ENCODE peak calls at places on chromosomes 3 and 15, in five cellular contexts. S, Q, L, B and H are unnamed samples.

GRCh38 chr3:32544894-32545293 is 25.8 kb downstream of the DYNC1LI1 start:
- DNase-seq in S (no peak), Q (no peak), L (no peak), B (no peak), H (no peak)

GRCh38 chr3:19702416-19703078 is 231.5 kb downstream of the EFHB start:
- DNase-seq in S (no peak), Q (no peak), L (no peak), B (no peak), H (no peak)

GRCh38 chr15:64010719-64011118 is 35.6 kb downstream of the DAPK2 start:
- DNase-seq in S (peak; percentile 94), Q (peak; percentile 95), L (peak; percentile 62), B (no peak), H (no peak)

GRCh38 chr3:194450341-194450740 is 36.5 kb downstream of the ATP13A3 start:
- DNase-seq in S (no peak), Q (peak; percentile 61), L (no peak), B (no peak), H (no peak)

GRCh38 chr3:147654827-147655226 is 245.7 kb downstream of the ZIC1 start:
- DNase-seq in S (no peak), Q (no peak), L (no peak), B (no peak), H (no peak)

GRCh38 chr3:114219741-114220140 is 17.6 kb downstream of the ZNF80 start:
- DNase-seq in S (no peak), Q (no peak), L (no peak), B (no peak), H (no peak)

GRCh38 chr15:70166506-70167087 is 68.9 kb upstream of the TLE3 start:
- DNase-seq in S (no peak), Q (no peak), L (no peak), B (no peak), H (no peak)

GRCh38 chr15:26713498-26713897 is 59.4 kb downstream of the GABRB3 start:
- DNase-seq in S (no peak), Q (no peak), L (no peak), B (no peak), H (no peak)

GRCh38 chr3:172646439-172647015 is 64.3 kb downstream of the NCEH1 start:
- DNase-seq in S (no peak), Q (no peak), L (no peak), B (no peak), H (no peak)

GRCh38 chr3:47261301-47261700 is 21.3 kb downstream of the KIF9 start:
- DNase-seq in S (no peak), Q (peak; percentile 43), L (no peak), B (no peak), H (no peak)

GRCh38 chr3:101674518-101674917 is 2.4 kb downstream of the ZBTB11 start:
- DNase-seq in S (no peak), Q (no peak), L (no peak), B (no peak), H (no peak)

GRCh38 chr15:93880358-93880757 is 351.0 kb upstream of the MCTP2 start:
- DNase-seq in S (no peak), Q (no peak), L (no peak), B (no peak), H (no peak)

GRCh38 chr15:23564798-23565394 is 578 bp upstream of the MKRN3 start:
- DNase-seq in S (no peak), Q (no peak), L (no peak), B (peak; percentile 12), H (no peak)

GRCh38 chr15:98734472-98735284 is 86.3 kb downstream of the IGF1R start:
- DNase-seq in S (no peak), Q (peak; percentile 26), L (no peak), B (peak; percentile 57), H (no peak)

GRCh38 chr3:106333911-106334618 is 465.3 kb upstream of the CBLB start:
- DNase-seq in S (no peak), Q (peak; percentile 92), L (no peak), B (no peak), H (no peak)

GRCh38 chr15:40072216-40072990 is 33.4 kb upstream of the SRP14 start:
- DNase-seq in S (no peak), Q (no peak), L (no peak), B (no peak), H (no peak)

GRCh38 chr3:50122071-50122470 is 33.1 kb upstream of the SEMA3F start:
- DNase-seq in S (no peak), Q (peak; percentile 14), L (no peak), B (no peak), H (no peak)
- TF ChIP-seq CTCF in S (no peak), Q (peak; percentile 29), L (no peak), B (no peak), H (no peak)

GRCh38 chr3:81245043-81245442 is 516.4 kb downstream of the GBE1 start:
- DNase-seq in S (no peak), Q (no peak), L (no peak), B (no peak), H (no peak)

GRCh38 chr3:81237193-81237592 is 524.3 kb downstream of the GBE1 start:
- DNase-seq in S (no peak), Q (no peak), L (no peak), B (no peak), H (no peak)

GRCh38 chr3:81245505-81245904 is 515.9 kb downstream of the GBE1 start:
- DNase-seq in S (no peak), Q (no peak), L (no peak), B (no peak), H (no peak)

GRCh38 chr3:81244196-81244595 is 517.2 kb downstream of the GBE1 start:
- DNase-seq in S (no peak), Q (no peak), L (no peak), B (no peak), H (no peak)

DNA sequence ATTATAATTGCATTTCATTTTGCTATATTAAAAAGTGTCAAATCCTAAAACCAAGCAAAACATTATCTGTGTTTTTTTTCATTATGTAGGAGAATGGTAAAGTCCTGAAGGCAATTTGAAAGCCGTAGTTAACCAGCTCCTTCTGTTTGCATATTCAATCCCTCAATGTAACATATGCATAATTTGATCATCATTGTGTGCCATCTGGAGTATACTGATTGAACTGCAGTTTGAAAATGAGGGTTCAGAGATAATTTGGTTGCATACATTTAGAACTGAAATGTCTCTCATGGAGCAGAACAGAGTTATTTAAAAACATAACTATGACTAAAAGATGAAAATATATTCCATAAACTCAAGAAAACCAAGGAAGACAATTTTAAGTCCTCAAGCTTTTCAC is 518.6 kb downstream of the GBE1 start:
- DNase-seq in S (peak; percentile 1), Q (peak; percentile 32), L (no peak), B (no peak), H (no peak)
- TF ChIP-seq CTCF in S (peak; percentile 56), Q (peak; percentile 42), L (peak; percentile 10), B (peak; percentile 40), H (no peak)

GRCh38 chr3:173870976-173871375 is 473.4 kb downstream of the NLGN1 start:
- DNase-seq in S (no peak), Q (no peak), L (no peak), B (no peak), H (no peak)

GRCh38 chr3:173875790-173876189 is 478.2 kb downstream of the NLGN1 start:
- DNase-seq in S (no peak), Q (no peak), L (no peak), B (no peak), H (no peak)

GRCh38 chr3:173876476-173876875 is 478.9 kb downstream of the NLGN1 start:
- DNase-seq in S (no peak), Q (no peak), L (no peak), B (no peak), H (no peak)
- TF ChIP-seq CTCF in S (peak; percentile 36), Q (peak; percentile 2), L (no peak), B (peak; percentile 15), H (no peak)

GRCh38 chr15:48177875-48178611 is at the start of gene MYEF2:
- DNase-seq in S (peak; percentile 90), Q (peak; percentile 22), L (peak; percentile 19), B (peak; percentile 80), H (peak; percentile 30)
- TF ChIP-seq CTCF in S (no peak), Q (peak; percentile 1), L (no peak), B (no peak), H (no peak)

DNA sequence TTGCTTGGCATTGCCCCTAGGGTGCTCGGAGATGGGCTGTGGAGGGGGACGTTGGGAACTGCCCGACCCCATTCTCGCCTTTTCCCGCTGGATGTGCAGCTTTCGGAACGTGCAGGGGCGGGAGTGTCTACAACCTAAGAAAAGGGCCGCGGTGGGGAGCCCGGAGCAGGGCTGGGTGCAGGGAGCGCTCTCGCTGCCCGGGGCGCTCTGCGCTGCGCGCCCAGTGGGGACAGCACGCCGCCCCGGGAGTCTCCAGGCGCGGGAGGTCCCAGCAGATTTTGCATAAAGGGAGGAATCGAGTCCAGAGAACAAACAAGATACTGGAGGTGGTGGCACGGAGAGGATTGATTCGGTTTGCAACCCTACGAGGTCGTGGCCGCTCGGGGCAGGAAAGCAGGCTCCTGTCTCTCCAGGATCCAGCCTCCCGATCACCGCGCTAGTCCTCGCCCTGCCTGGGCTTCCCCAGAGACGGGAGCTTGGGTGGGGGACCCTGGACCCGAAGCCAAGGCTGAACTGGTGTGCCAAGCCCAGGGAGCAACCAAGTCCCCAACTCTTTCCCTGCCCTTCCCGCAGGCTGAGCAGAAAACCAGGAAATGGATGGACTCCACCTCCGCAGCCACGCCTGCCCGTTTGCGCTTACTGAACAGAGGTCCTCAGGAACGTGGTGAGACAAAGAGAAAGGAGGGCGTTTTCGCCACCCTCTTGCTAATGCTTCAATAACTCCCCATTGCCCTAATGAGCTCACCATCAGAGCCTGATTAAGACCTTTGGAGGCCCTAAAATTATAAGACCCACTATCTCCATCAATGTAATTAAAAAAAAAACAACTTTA is 59.7 kb downstream of the NOX5 start:
- DNase-seq in S (no peak), Q (peak; percentile 50), L (peak; percentile 22), B (peak; percentile 64), H (no peak)
- TF ChIP-seq CTCF in S (no peak), Q (peak; percentile 8), L (no peak), B (peak; percentile 2), H (no peak)

GRCh38 chr15:79115971-79116370 is 25.4 kb upstream of the RASGRF1 start:
- DNase-seq in S (no peak), Q (no peak), L (no peak), B (no peak), H (no peak)
- TF ChIP-seq CTCF in S (no peak), Q (no peak), L (no peak), B (no peak), H (no peak)

GRCh38 chr3:61812517-61812916 is 251.1 kb downstream of the PTPRG start:
- DNase-seq in S (no peak), Q (no peak), L (no peak), B (no peak), H (no peak)

GRCh38 chr3:61812085-61812484 is 250.7 kb downstream of the PTPRG start:
- DNase-seq in S (no peak), Q (no peak), L (no peak), B (no peak), H (no peak)

GRCh38 chr3:61814674-61815073 is 253.3 kb downstream of the PTPRG start:
- DNase-seq in S (no peak), Q (no peak), L (no peak), B (no peak), H (no peak)

GRCh38 chr3:61811652-61812051 is 250.3 kb downstream of the PTPRG start:
- DNase-seq in S (no peak), Q (no peak), L (no peak), B (no peak), H (no peak)

GRCh38 chr3:61813656-61814055 is 252.3 kb downstream of the PTPRG start:
- DNase-seq in S (no peak), Q (no peak), L (no peak), B (no peak), H (no peak)
- TF ChIP-seq CTCF in S (no peak), Q (no peak), L (no peak), B (no peak), H (no peak)